ENCODE peak calls at places on chromosomes 11 and 22, in eight cellular contexts. F is neural progenitor cell, H is MM.1S, M is neuronal stem cell, E is HCT116, N is IMR-90, P is fibroblast of lung, I is mesendoderm. T is an unnamed sample. For H3K36me3, the result is how much of the 10 kb centered on the place peaks cover.

GRCh38 chr11:2862950-2863618 is 22.5 kb downstream of the CDKN1C start:
- DNase-seq in F (peak), H (no peak), M (no peak), E (no peak), N (peak), P (peak), I (peak), T (no peak)

GRCh38 chr11:69530278-69531070 is 49.0 kb downstream of the LINC01488 start:
- DNase-seq in F (no peak), H (no peak), M (no peak), E (no peak), N (no peak), P (no peak), I (no peak), T (no peak)

GRCh38 chr11:92340839-92341238 is 116.2 kb downstream of the FAT3 start:
- DNase-seq in F (peak), H (no peak), M (no peak), E (no peak), N (peak), P (no peak), I (peak), T (no peak)

GRCh38 chr11:28274216-28274615 is 166.0 kb downstream of the METTL15 start:
- DNase-seq in F (no peak), H (no peak), M (no peak), E (no peak), N (no peak), P (no peak), I (no peak), T (no peak)

GRCh38 chr11:42770444-42771065 is 541.2 kb upstream of the API5 start:
- DNase-seq in F (peak), H (peak), M (peak), E (no peak), N (no peak), P (peak), I (peak), T (no peak)

GRCh38 chr22:37228106-37229011 is 15.7 kb downstream of the RAC2 start:
- DNase-seq in F (no peak), H (no peak), M (no peak), E (peak), N (peak), P (peak), I (no peak), T (peak)

GRCh38 chr11:2366733-2367132 is 10.4 kb upstream of the CD81 start:
- DNase-seq in F (no peak), H (no peak), M (no peak), E (no peak), N (no peak), P (no peak), I (no peak), T (no peak)

GRCh38 chr11:110479070-110479444 is 49.3 kb downstream of the FDX1 start:
- DNase-seq in F (no peak), H (no peak), M (no peak), E (no peak), N (no peak), P (no peak), I (no peak), T (no peak)

DNA sequence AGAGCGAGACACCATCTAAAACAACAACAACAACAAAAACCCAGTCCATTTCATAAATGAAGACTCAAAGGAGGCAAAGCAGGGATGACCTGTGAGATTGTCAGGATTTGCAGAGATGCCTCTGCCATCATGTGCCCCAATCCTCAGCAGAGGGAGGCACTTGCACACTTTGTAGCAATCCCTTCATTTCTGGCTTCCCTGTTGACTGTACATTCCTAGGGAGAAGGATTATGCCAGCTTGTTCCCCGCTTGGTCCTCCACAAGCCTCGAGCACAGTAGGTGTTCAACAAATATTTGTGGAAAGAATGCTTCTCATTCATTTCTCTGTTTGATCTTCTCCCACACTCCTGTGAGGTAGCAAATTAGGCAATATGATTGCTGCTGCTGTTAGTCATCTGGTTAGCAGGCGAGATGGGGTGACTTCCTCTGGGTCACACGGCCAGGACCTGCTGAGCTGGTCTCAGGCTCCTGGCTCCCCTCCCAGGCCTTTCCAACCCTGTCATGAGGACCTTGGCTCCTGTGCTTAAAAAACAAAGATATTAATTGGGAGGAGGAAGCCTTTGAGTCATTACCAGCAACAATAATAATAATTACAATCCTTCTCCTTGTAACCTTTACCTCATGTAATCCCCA is 34.1 kb downstream of the LIF start:
- DNase-seq in F (no peak), H (no peak), M (no peak), E (peak), N (peak), P (peak), I (peak), T (peak)
- H3K4me2 ChIP-seq in F (no peak), H (no peak), M (no peak), E (peak), N (peak), P (no peak), I (no peak), T (peak)

GRCh38 chr22:29334148-29334547 is 18.7 kb upstream of the RASL10A start:
- DNase-seq in F (no peak), H (no peak), M (no peak), E (no peak), N (no peak), P (no peak), I (no peak), T (no peak)

GRCh38 chr22:29336751-29337490 is 21.4 kb upstream of the RASL10A start:
- DNase-seq in F (no peak), H (no peak), M (no peak), E (no peak), N (no peak), P (no peak), I (no peak), T (peak)

GRCh38 chr22:29337631-29338284 is 22.3 kb upstream of the RASL10A start:
- DNase-seq in F (no peak), H (no peak), M (no peak), E (no peak), N (no peak), P (no peak), I (no peak), T (no peak)

GRCh38 chr22:29334696-29335344 is 19.3 kb upstream of the RASL10A start:
- DNase-seq in F (no peak), H (no peak), M (no peak), E (no peak), N (no peak), P (no peak), I (no peak), T (no peak)

GRCh38 chr22:29335656-29336055 is 20.2 kb upstream of the RASL10A start:
- DNase-seq in F (no peak), H (no peak), M (no peak), E (no peak), N (no peak), P (no peak), I (no peak), T (no peak)
- H3K36me3 ChIP-seq in F (under half), H (under half), M (half or more), E (under half), N (half or more), P (under half), I (under half), T (under half)

DNA sequence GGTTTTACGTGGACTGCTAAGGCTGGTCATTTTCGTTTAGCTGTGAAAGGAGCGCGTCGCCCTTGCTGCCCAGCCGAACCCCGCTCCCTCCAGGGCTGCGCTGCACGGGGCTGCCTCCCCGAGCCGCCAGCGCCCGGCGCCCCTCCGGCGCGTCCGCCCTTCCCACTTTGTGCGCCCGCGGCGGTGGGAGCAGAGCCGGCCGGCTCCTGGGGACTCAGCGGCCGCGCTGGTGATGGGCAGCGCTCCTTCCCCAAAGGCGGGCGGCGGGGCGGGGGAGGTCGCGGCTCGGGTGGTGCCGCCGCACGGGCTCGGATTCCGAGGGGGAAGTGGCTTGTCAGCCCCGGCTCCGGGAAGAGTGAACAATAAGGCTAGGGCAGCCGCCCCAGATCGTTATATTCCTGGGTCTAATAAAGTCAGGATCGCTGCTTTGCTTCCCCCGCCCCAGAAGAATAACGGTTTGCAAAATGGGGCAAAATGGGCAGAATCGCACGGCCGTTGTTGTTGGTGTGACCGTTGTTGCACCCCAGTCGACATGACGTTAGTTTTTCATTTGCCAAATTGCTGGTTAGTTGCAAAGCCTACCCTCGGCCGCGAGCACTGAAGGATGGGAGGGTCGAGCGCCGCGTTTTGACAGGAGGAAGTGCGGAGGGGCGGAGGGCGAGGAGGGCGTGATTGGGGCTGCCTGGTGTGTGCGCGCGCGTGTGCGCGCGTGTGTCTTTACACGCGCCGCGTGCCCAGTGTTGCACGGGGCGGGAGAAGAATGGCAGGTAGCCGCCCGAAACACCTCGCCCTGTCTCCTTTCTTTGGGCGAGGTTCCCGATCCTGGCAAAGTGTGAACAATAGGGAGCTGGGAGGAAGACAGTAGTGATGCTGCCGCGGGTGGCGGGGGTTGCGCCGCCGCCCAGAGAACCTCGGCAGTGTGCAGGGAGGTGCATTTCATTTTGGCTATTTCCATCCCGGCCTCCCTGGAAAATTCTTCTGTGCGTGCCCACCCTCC is 829 bp downstream of the NCAM1 start:
- DNase-seq in F (peak), H (no peak), M (peak), E (no peak), N (no peak), P (no peak), I (peak), T (no peak)
- H3K4me2 ChIP-seq in F (peak), H (peak), M (peak), E (peak), N (peak), P (peak), I (peak), T (peak)

GRCh38 chr22:25966448-25966913 is 202.8 kb upstream of the SEZ6L start:
- DNase-seq in F (peak), H (peak), M (no peak), E (no peak), N (no peak), P (no peak), I (peak), T (no peak)

GRCh38 chr22:25970348-25970995 is 198.8 kb upstream of the SEZ6L start:
- DNase-seq in F (peak), H (peak), M (peak), E (no peak), N (no peak), P (no peak), I (peak), T (no peak)

GRCh38 chr22:25969901-25970300 is 199.4 kb upstream of the SEZ6L start:
- DNase-seq in F (no peak), H (no peak), M (no peak), E (no peak), N (no peak), P (no peak), I (no peak), T (no peak)

GRCh38 chr22:25970996-25971811 is 198.1 kb upstream of the SEZ6L start:
- DNase-seq in F (peak), H (no peak), M (no peak), E (no peak), N (no peak), P (no peak), I (peak), T (no peak)

GRCh38 chr22:25969286-25969685 is 200.0 kb upstream of the SEZ6L start:
- DNase-seq in F (no peak), H (no peak), M (no peak), E (no peak), N (no peak), P (no peak), I (no peak), T (no peak)
- H3K36me3 ChIP-seq in F (under half), H (under half), M (under half), E (under half), N (under half), P (under half), I (under half), T (under half)

DNA sequence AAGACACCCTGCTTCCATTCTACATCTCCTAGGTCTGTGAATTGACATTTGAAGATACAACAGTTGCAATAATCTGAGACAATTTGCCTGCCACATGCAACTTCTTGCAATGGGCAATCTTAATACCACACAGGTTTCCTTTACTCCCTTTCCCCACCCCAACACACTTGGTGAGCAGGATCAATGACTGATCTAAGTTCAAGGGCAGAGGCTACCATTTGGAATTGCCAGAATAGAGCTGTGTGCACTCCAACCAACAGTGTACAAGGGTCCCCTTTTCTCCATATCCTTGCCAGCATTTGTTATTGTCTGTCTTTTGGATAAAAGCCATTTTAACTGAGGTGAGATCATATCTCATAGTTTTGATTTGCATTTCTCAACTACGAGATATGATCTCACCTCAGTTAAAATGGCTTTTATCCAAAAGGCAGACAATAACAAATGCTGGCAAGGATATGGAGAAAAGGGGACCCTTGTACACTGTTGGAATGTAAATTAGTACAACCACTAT is 2.9 kb upstream of the NNMT start:
- DNase-seq in F (no peak), H (no peak), M (no peak), E (no peak), N (no peak), P (peak), I (no peak), T (no peak)
- H3K4me2 ChIP-seq in F (no peak), H (no peak), M (no peak), E (no peak), N (no peak), P (no peak), I (no peak), T (no peak)

DNA sequence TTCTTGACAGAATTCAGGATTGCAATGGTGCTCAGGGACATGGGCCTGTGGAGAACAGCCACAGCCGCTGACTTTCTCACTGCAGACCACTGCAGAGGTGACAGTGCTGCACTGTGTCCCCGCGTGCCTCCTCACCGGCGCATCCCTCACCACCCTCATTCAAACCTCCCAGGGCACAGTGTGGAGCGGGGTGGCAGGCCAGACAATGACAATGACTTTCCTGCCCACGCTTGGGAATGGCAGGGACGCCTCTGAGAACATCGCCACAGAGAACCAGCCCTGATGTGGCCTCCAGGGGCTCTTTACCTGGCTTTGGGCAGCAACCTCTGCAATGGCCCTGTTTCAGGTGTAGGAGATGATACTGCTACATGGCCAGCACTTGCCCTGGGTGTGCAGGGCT is 65.7 kb downstream of the NCAPD3 start:
- DNase-seq in F (no peak), H (no peak), M (no peak), E (no peak), N (no peak), P (no peak), I (no peak), T (no peak)
- H3K36me3 ChIP-seq in F (under half), H (under half), M (half or more), E (half or more), N (under half), P (under half), I (under half), T (under half)

GRCh38 chr22:48568736-48569330 is 1258.8 kb downstream of the BRD1 start:
- DNase-seq in F (no peak), H (no peak), M (no peak), E (no peak), N (no peak), P (no peak), I (no peak), T (no peak)

GRCh38 chr22:48569476-48570233 is 1258.0 kb downstream of the BRD1 start:
- DNase-seq in F (no peak), H (no peak), M (no peak), E (no peak), N (no peak), P (no peak), I (no peak), T (no peak)

GRCh38 chr22:48565901-48566501 is 1261.7 kb downstream of the BRD1 start:
- DNase-seq in F (no peak), H (no peak), M (no peak), E (no peak), N (no peak), P (no peak), I (no peak), T (no peak)

GRCh38 chr22:48566741-48567140 is 1260.9 kb downstream of the BRD1 start:
- DNase-seq in F (no peak), H (no peak), M (no peak), E (no peak), N (no peak), P (no peak), I (no peak), T (no peak)

DNA sequence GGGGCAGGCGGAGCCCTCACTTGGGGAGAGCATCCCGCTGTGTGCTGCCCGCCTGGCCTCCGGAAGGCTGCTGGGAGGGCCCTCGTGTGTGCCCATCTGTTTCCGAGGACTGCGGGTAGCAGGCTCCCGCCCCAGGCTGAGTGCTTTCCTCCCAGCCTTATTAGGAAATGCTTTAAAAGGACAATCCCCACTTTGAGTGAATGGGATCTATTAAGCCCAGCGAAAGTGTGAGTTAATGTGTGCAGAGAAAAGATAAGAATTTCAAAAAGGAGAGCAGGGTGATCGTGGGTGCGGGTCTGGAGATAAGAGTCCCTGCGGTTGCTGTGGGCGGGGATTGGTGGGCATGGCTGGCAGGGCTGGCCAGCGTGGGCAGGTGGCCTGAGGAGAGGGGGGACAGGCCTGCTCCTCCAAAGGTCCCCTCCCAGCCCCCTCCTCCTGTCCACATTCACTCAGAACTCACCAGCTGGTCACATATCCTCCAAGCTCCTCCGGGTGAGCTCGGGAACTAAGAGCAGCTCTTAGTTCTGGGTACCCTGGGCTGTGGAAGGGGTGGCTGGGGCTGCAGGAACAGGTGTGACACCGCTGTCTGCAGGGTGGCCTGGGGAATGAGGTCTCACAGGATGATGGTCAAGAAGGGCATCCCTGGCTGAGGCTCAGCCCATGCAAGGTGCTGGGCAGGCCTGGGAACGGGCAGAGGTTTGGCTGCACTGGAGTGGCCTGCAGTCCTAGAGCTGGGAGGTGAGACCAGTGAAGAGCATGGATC is 1260.3 kb downstream of the BRD1 start:
- DNase-seq in F (no peak), H (no peak), M (no peak), E (no peak), N (no peak), P (no peak), I (no peak), T (no peak)
- H3K4me2 ChIP-seq in F (no peak), H (no peak), M (no peak), E (no peak), N (no peak), P (no peak), I (no peak), T (no peak)

GRCh38 chr11:5394091-5394490 is 10.5 kb downstream of the OR51M1 start:
- DNase-seq in F (no peak), H (no peak), M (no peak), E (no peak), N (no peak), P (no peak), I (no peak), T (no peak)
- H3K36me3 ChIP-seq in F (under half), H (under half), M (under half), E (half or more), N (under half), P (under half), I (under half), T (under half)

GRCh38 chr11:134275534-134276395 is at the start of gene GLB1L3:
- DNase-seq in F (peak), H (peak), M (no peak), E (no peak), N (no peak), P (peak), I (peak), T (no peak)

GRCh38 chr11:134275188-134275533 is 1.0 kb upstream of the GLB1L3 start:
- DNase-seq in F (no peak), H (no peak), M (no peak), E (no peak), N (no peak), P (no peak), I (no peak), T (no peak)

GRCh38 chr11:134276396-134277175 is 407 bp downstream of the GLB1L3 start:
- DNase-seq in F (peak), H (no peak), M (no peak), E (no peak), N (no peak), P (no peak), I (peak), T (no peak)

GRCh38 chr11:134278356-134278755 is 2.2 kb downstream of the GLB1L3 start:
- DNase-seq in F (no peak), H (no peak), M (no peak), E (no peak), N (no peak), P (no peak), I (no peak), T (no peak)

GRCh38 chr11:134277176-134278001 is 1.2 kb downstream of the GLB1L3 start:
- DNase-seq in F (peak), H (no peak), M (no peak), E (no peak), N (no peak), P (no peak), I (peak), T (no peak)
- H3K4me2 ChIP-seq in F (peak), H (no peak), M (peak), E (no peak), N (peak), P (no peak), I (peak), T (no peak)

GRCh38 chr11:124935548-124936514 is at the start of gene HEPACAM:
- DNase-seq in F (no peak), H (no peak), M (no peak), E (no peak), N (no peak), P (no peak), I (no peak), T (no peak)
- H3K36me3 ChIP-seq in F (under half), H (under half), M (under half), E (under half), N (under half), P (under half), I (under half), T (under half)

T was measured in PC-9.